ENCODE peak calls at places on chromosomes 12 and 14, in eight cellular contexts. D is heart right ventricle, V is neural crest cell, A is epithelial cell of esophagus, H is transverse colon, Y is IMR-90, Z is AG04449, G is GM23338. B is an unnamed sample.

GRCh38 chr12:7994731-7995205 is 37.7 kb upstream of the FOXJ2 start:
- DNase-seq in G (peak; percentile 43), D (no peak), H (no peak), V (no peak), Z (peak; percentile 89), Y (peak; percentile 97), A (peak; percentile 78), B (no peak)

GRCh38 chr14:64176330-64176729 is 117.8 kb downstream of the ESR2 start:
- DNase-seq in H (no peak), Y (no peak), V (no peak), D (no peak), Z (no peak), G (no peak), A (no peak), B (no peak)

GRCh38 chr14:96263347-96264199 is 7.6 kb downstream of the BDKRB1 start:
- DNase-seq in D (no peak), H (peak; percentile 44), Z (no peak), A (no peak), Y (peak; percentile 31), G (no peak), V (no peak), B (peak; percentile 72)

GRCh38 chr12:101678081-101678480 is 19.4 kb upstream of the CHPT1 start:
- DNase-seq in A (no peak), D (no peak), H (no peak), Y (no peak), Z (no peak), V (no peak), G (no peak), B (no peak)

GRCh38 chr14:21041676-21042433 is at the start of gene RNASE7:
- DNase-seq in Y (peak; percentile 54), D (no peak), V (no peak), A (peak; percentile 98), G (no peak), H (no peak), Z (no peak), B (no peak)

GRCh38 chr14:42779024-42779423 is 1172.3 kb downstream of the LRFN5 start:
- DNase-seq in A (peak; percentile 9), Y (peak; percentile 10), D (no peak), Z (no peak), G (no peak), V (no peak), H (no peak), B (no peak)

GRCh38 chr12:30437044-30437443 is 258.6 kb downstream of the IPO8 start:
- DNase-seq in Z (no peak), D (no peak), Y (no peak), G (no peak), H (no peak), A (no peak), V (no peak), B (no peak)

GRCh38 chr12:122135437-122136031 is 38.5 kb downstream of the IL31 start:
- DNase-seq in D (no peak), A (no peak), G (no peak), H (no peak), Y (no peak), V (no peak), Z (no peak), B (no peak)

GRCh38 chr14:59688224-59689170 is 111.9 kb upstream of the CCDC175 start:
- DNase-seq in V (peak; percentile 45), Z (peak; percentile 12), D (no peak), G (peak; percentile 82), Y (peak; percentile 53), H (peak; percentile 58), A (peak; percentile 73), B (no peak)

GRCh38 chr12:10140001-10140400 is 10.0 kb upstream of the CLEC7A start:
- DNase-seq in H (no peak), Y (peak; percentile 70), D (no peak), V (peak; percentile 22), A (peak; percentile 75), G (peak; percentile 69), Z (no peak), B (no peak)

GRCh38 chr14:57871487-57872080 is 5.7 kb upstream of the SLC35F4 start:
- DNase-seq in D (no peak), A (peak; percentile 48), H (no peak), Y (peak; percentile 28), G (peak; percentile 77), V (peak; percentile 29), Z (no peak), B (no peak)

GRCh38 chr14:76920572-76921175 is 94.5 kb downstream of the LRRC74A start:
- DNase-seq in Y (no peak), G (peak; percentile 75), D (no peak), V (no peak), Z (no peak), H (no peak), A (no peak), B (no peak)

GRCh38 chr12:2053675-2054070 is 886 bp downstream of the CACNA1C start:
- DNase-seq in V (no peak), Z (no peak), Y (no peak), H (no peak), G (peak; percentile 50), D (peak; percentile 42), A (no peak), B (no peak)

GRCh38 chr12:2049604-2050540 is 2.9 kb upstream of the CACNA1C start:
- DNase-seq in V (no peak), Y (peak; percentile 22), Z (no peak), H (no peak), A (no peak), D (no peak), G (peak; percentile 62), B (no peak)

GRCh38 chr12:2054091-2055018 is 1.6 kb downstream of the CACNA1C start:
- DNase-seq in Y (no peak), Z (no peak), G (peak; percentile 41), A (no peak), V (no peak), H (no peak), D (no peak), B (no peak)

GRCh38 chr12:2052861-2053674 is at the start of gene CACNA1C:
- DNase-seq in V (peak; percentile 46), Z (no peak), G (peak; percentile 71), D (peak; percentile 71), H (peak; percentile 46), Y (peak; percentile 66), A (peak; percentile 42), B (no peak)

GRCh38 chr12:2051700-2052625 is 824 bp upstream of the CACNA1C start:
- DNase-seq in Y (no peak), G (peak; percentile 60), H (no peak), V (no peak), Z (no peak), D (no peak), A (no peak), B (no peak)
- TF ChIP-seq CTCF in Y (peak; percentile 28), G (peak; percentile 23), H (no peak), V (no peak), Z (no peak), D (no peak), A (no peak), B (no peak)

DNA sequence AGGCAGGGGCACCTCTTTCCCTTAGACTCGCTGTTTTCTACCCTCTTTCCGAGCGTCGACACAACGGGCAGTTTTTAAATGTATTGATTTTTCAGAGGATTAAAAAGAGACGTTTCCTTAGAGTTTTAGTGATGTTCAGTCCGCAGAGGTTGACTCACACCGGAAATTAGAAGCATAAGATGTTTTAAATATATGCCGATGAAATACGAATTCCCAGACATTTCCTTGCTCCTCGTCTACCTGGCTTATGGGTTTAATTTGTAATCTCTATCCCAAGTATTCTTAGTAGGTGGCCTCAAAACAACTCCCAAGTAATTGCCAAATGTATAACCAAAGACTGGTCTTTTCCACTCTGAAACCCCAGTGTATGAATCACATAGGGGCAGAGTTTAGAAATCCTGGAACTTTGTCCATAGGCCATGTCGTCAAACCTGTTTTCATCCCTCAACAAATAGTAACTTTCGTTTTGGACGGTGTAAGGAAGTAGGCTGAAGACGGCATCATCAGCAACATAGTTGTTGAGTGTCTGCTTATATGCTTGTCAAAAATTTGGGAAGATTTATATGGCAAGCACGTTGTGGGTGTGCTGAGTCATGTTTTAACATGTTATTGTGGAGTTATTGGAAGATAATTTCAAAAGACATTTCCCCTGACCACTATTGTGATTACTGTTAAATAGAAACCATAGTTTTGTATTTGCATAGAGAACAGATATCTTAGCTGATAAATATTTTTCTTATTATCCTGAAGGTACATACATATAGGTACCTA is 824 bp downstream of the TBK1 start:
- DNase-seq in A (peak; percentile 96), G (peak; percentile 21), Z (peak; percentile 34), H (peak; percentile 9), Y (peak; percentile 90), D (no peak), V (no peak), B (peak; percentile 37)
- TF ChIP-seq CTCF in A (no peak), G (no peak), Z (no peak), H (no peak), Y (no peak), D (no peak), V (peak; percentile 4), B (no peak)

GRCh38 chr12:12357697-12358476 is 1.0 kb downstream of the BORCS5 start:
- DNase-seq in V (no peak), A (no peak), H (no peak), G (no peak), Y (peak; percentile 34), Z (no peak), D (no peak), B (no peak)
- TF ChIP-seq CTCF in V (peak; percentile 23), A (no peak), H (no peak), G (no peak), Y (no peak), Z (no peak), D (no peak), B (no peak)

GRCh38 chr12:125203145-125203765 is 138.0 kb downstream of the AACS start:
- DNase-seq in D (no peak), H (no peak), A (peak; percentile 11), G (no peak), V (no peak), Y (no peak), Z (no peak), B (no peak)
- TF ChIP-seq CTCF in D (peak; percentile 42), H (peak; percentile 33), A (peak; percentile 66), G (peak; percentile 49), V (peak; percentile 69), Y (peak; percentile 38), Z (peak; percentile 49), B (no peak)